ENCODE peak calls at places on chromosomes 11 and 22, in six cellular contexts. D is HCT116, Q is K562, P is GM12878, V is SK-N-SH, U is HepG2. Z is an unnamed sample.

GRCh38 chr11:10818594-10818993 is 9.9 kb upstream of the EIF4G2 start:
- DNase-seq in D (no peak), Q (no peak), P (no peak), V (no peak), U (no peak), Z (no peak)

GRCh38 chr22:31583861-31584485 is 78.0 kb downstream of the PISD start:
- DNase-seq in D (no peak), Q (no peak), P (no peak), V (no peak), U (no peak), Z (no peak)

GRCh38 chr11:100863080-100863581 is 176.0 kb downstream of the ARHGAP42 start:
- DNase-seq in D (no peak), Q (peak; percentile 90), P (peak; percentile 49), V (no peak), U (no peak), Z (no peak)

GRCh38 chr11:6200975-6201374 is 2.0 kb downstream of the OR52W1 start:
- DNase-seq in D (no peak), Q (no peak), P (no peak), V (no peak), U (no peak), Z (no peak)

GRCh38 chr11:91956711-91957110 is 267.9 kb upstream of the FAT3 start:
- DNase-seq in D (no peak), Q (no peak), P (no peak), V (no peak), U (no peak), Z (no peak)

GRCh38 chr22:18931905-18932652 is 4.0 kb downstream of the PRODH start:
- DNase-seq in D (no peak), Q (no peak), P (no peak), V (no peak), U (no peak), Z (no peak)

GRCh38 chr22:29009148-29009547 is 52.5 kb downstream of the C22orf31 start:
- DNase-seq in D (no peak), Q (no peak), P (no peak), V (no peak), U (no peak), Z (no peak)

GRCh38 chr22:37741312-37741795 is 44.5 kb downstream of the TRIOBP start:
- DNase-seq in D (no peak), Q (no peak), P (no peak), V (peak; percentile 95), U (peak; percentile 73), Z (no peak)

GRCh38 chr22:29343313-29343805 is 27.9 kb upstream of the RASL10A start:
- DNase-seq in D (no peak), Q (no peak), P (no peak), V (peak; percentile 92), U (no peak), Z (peak; percentile 43)

GRCh38 chr11:15819679-15820286 is 536.6 kb downstream of the SOX6 start:
- DNase-seq in D (peak; percentile 29), Q (peak; percentile 66), P (no peak), V (no peak), U (peak; percentile 46), Z (peak; percentile 70)

GRCh38 chr11:78231962-78232459 is 43.3 kb downstream of the USP35 start:
- DNase-seq in D (no peak), Q (no peak), P (no peak), V (no peak), U (no peak), Z (no peak)

GRCh38 chr11:134120143-134120850 is 51.4 kb downstream of the JAM3 start:
- DNase-seq in D (no peak), Q (no peak), P (no peak), V (no peak), U (no peak), Z (peak; percentile 42)

GRCh38 chr11:92886243-92886905 is 83.1 kb upstream of the MTNR1B start:
- DNase-seq in D (peak; percentile 46), Q (peak; percentile 61), P (peak; percentile 3), V (peak; percentile 86), U (peak; percentile 54), Z (peak; percentile 89)

GRCh38 chr22:23908561-23909205 is 14.5 kb downstream of the MIF start:
- DNase-seq in D (no peak), Q (no peak), P (no peak), V (no peak), U (no peak), Z (no peak)

GRCh38 chr22:23909258-23909898 is 15.2 kb downstream of the MIF start:
- DNase-seq in D (no peak), Q (no peak), P (no peak), V (no peak), U (no peak), Z (no peak)

GRCh38 chr22:23903328-23903971 is 9.3 kb downstream of the MIF start:
- DNase-seq in D (no peak), Q (no peak), P (no peak), V (no peak), U (no peak), Z (no peak)

GRCh38 chr22:23904855-23905254 is 10.7 kb downstream of the MIF start:
- DNase-seq in D (no peak), Q (no peak), P (no peak), V (no peak), U (no peak), Z (no peak)

GRCh38 chr22:23906641-23907040 is 12.5 kb downstream of the MIF start:
- DNase-seq in D (no peak), Q (no peak), P (no peak), V (no peak), U (no peak), Z (no peak)
- TF ChIP-seq JUND in D (no peak), Q (no peak), P (no peak), V (no peak), U (no peak), Z (no peak)

DNA sequence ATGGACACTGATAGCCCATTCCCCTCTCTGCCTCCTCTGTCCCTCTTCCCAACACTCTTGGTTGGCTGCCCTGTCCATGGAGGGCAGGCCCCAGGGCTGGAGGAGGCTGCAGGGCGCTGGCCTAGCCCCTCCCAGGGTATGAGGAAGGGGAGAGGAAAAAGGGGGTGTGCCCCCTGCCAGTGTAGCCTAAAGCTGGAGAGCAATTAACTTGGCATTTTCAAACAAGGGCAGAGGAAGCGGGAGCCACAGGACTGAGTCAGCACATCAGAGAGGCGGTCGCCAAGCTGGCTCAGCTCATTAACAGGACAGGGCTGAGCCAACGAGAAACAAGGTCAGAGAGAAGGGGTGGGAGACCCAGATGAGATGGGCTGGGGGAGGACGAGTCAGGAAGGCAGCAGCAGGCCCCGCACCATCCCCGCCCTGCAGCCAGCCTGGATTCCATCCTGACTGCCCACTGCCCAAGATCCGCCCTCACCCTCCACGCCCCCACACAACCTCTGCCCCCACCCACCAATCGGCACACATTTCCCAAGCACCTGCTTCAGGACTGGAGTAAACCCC is 76.3 kb downstream of the BUD13 start:
- DNase-seq in D (no peak), Q (no peak), P (no peak), V (peak; percentile 21), U (no peak), Z (no peak)
- TF ChIP-seq JUND in D (no peak), Q (no peak), P (no peak), V (no peak), U (no peak), Z (no peak)

GRCh38 chr11:109423114-109423859 is 1.3 kb downstream of the C11orf87 start:
- DNase-seq in D (no peak), Q (no peak), P (no peak), V (peak; percentile 70), U (no peak), Z (peak; percentile 45)
- TF ChIP-seq JUND in D (no peak), Q (no peak), P (no peak), V (no peak), U (no peak), Z (no peak)

GRCh38 chr11:64867748-64868462 is 10.5 kb downstream of the EHD1 start:
- DNase-seq in D (no peak), Q (no peak), P (no peak), V (no peak), U (no peak), Z (no peak)
- TF ChIP-seq JUND in D (no peak), Q (no peak), P (no peak), V (no peak), U (no peak), Z (no peak)

DNA sequence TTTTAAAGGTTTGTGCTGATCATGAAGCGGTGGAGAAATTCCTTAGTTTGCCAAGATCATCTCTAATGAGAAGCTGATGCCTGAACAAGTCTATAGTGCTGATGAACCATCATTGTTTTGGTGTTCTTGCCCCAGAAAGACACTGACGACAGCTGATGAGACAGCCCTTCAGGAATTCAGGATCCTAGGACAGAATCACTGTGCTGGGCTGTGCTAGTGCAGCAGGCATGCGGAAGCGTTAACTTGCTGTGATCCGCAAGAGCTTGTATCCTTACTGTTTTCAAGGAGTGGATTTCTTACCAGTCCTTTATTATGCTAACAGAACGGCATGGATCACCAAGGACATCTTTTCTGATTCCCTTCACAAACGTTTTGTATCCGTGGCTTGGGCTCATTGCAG is 104.1 kb downstream of the TBC1D22A start:
- DNase-seq in D (no peak), Q (no peak), P (no peak), V (no peak), U (no peak), Z (no peak)
- TF ChIP-seq JUND in D (no peak), Q (no peak), P (no peak), V (peak; percentile 11), U (no peak), Z (no peak)

GRCh38 chr11:125344846-125345705 is 151.0 kb downstream of the FEZ1 start:
- DNase-seq in D (no peak), Q (no peak), P (no peak), V (no peak), U (no peak), Z (no peak)

GRCh38 chr11:125341676-125342075 is 154.4 kb downstream of the FEZ1 start:
- DNase-seq in D (no peak), Q (no peak), P (no peak), V (no peak), U (no peak), Z (no peak)

GRCh38 chr11:125343086-125343731 is 152.9 kb downstream of the FEZ1 start:
- DNase-seq in D (no peak), Q (no peak), P (no peak), V (no peak), U (no peak), Z (no peak)

GRCh38 chr11:125343732-125344131 is 152.3 kb downstream of the FEZ1 start:
- DNase-seq in D (no peak), Q (no peak), P (no peak), V (no peak), U (no peak), Z (no peak)

DNA sequence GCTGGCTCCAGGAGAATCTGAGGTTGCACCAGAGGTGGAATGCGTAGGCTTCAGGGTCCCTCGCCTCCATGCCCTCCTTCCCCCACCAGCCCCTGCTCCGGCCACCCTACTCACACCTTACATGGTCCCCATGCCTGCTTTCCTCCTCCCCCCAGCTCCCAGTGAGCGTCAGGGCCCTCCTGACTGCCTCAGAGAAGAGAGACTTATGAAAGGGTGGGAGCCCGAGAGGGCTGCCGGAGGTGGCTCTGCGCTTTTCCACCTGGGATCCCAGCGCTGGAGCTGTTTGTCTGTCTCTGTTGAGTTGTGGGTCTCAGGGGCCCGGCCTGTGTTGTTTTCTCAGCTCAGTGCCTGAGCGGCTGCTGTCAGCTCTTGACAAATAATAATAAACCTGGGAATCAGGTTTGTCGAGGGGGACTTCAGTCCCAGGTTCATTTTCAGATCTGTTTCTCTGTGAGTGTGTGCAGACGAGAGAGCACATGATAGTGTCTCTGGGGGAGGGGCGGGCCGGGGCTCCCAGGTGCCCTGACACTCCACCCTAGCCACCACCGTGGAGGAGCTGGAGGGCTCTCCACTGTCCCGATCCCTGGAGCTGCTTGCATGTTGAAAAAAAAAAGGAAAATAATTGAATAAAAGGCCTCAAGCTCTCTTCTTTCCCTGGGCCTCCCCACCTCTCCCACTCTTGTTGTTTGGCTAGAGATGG is 153.6 kb downstream of the FEZ1 start:
- DNase-seq in D (no peak), Q (no peak), P (no peak), V (no peak), U (no peak), Z (peak; percentile 51)
- TF ChIP-seq JUND in D (no peak), Q (no peak), P (no peak), V (no peak), U (no peak), Z (no peak)

GRCh38 chr11:45384711-45385241 is 98.6 kb upstream of the SYT13 start:
- DNase-seq in D (no peak), Q (no peak), P (no peak), V (no peak), U (no peak), Z (no peak)
- TF ChIP-seq JUND in D (no peak), Q (no peak), P (no peak), V (no peak), U (no peak), Z (no peak)

Z was measured in T47D.